ENCODE peak calls at places on chromosomes 6 and 20, in six cellular contexts. Q is H1, S is prostate gland, X is esophagus muscularis mucosa, R is HCT116, J is HepG2. H is an unnamed sample.
A peak's percentile ranks its signal among the peaks of the same experiment; 100 is the strongest.

GRCh38 chr20:36893801-36894200 is 17.9 kb downstream of the TLDC2 start:
- DNase-seq in Q (no peak), S (no peak), X (no peak), R (no peak), J (no peak), H (no peak)

GRCh38 chr6:55448446-55448845 is 121.2 kb downstream of the GFRAL start:
- DNase-seq in Q (no peak), S (no peak), X (no peak), R (no peak), J (no peak), H (no peak)

GRCh38 chr20:11766961-11767360 is 150.7 kb upstream of the BTBD3 start:
- DNase-seq in Q (no peak), S (no peak), X (no peak), R (no peak), J (no peak), H (no peak)

GRCh38 chr20:34573541-34573940 is 15.0 kb downstream of the MAP1LC3A start:
- DNase-seq in Q (no peak), S (no peak), X (no peak), R (no peak), J (no peak), H (peak; percentile 45)

GRCh38 chr20:1934162-1934561 is 39.0 kb downstream of the SIRPA start:
- DNase-seq in Q (no peak), S (no peak), X (no peak), R (no peak), J (no peak), H (no peak)

GRCh38 chr6:57305754-57306153 is 11.7 kb upstream of the PRIM2 start:
- DNase-seq in Q (no peak), S (no peak), X (no peak), R (no peak), J (no peak), H (no peak)

GRCh38 chr20:22830138-22830537 is 205.0 kb upstream of the SSTR4 start:
- DNase-seq in Q (no peak), S (no peak), X (no peak), R (no peak), J (no peak), H (no peak)

GRCh38 chr6:23106951-23107350 is 537.6 kb downstream of the HDGFL1 start:
- DNase-seq in Q (no peak), S (no peak), X (no peak), R (no peak), J (no peak), H (no peak)

GRCh38 chr20:39356913-39357312 is 394.8 kb downstream of the DHX35 start:
- DNase-seq in Q (no peak), S (no peak), X (peak; percentile 29), R (no peak), J (no peak), H (no peak)

GRCh38 chr6:79117752-79118151 is 39.7 kb upstream of the PHIP start:
- DNase-seq in Q (no peak), S (no peak), X (no peak), R (no peak), J (no peak), H (no peak)

GRCh38 chr6:163580311-163581030 is 166.0 kb downstream of the QKI start:
- DNase-seq in Q (no peak), S (no peak), X (no peak), R (no peak), J (no peak), H (no peak)

GRCh38 chr6:128600397-128600951 is 80.1 kb upstream of the PTPRK start:
- DNase-seq in Q (no peak), S (no peak), X (no peak), R (no peak), J (no peak), H (no peak)

GRCh38 chr6:136317023-136317649 is 27.5 kb upstream of the BCLAF1 start:
- DNase-seq in Q (no peak), S (peak; percentile 67), X (no peak), R (peak; percentile 71), J (peak; percentile 62), H (no peak)

GRCh38 chr6:3139090-3139903 is 18.0 kb downstream of the TUBB2A start:
- DNase-seq in Q (no peak), S (peak; percentile 85), X (no peak), R (no peak), J (peak; percentile 98), H (peak; percentile 79)

GRCh38 chr20:23163562-23163961 is 77.4 kb upstream of the CD93 start:
- DNase-seq in Q (peak; percentile 33), S (no peak), X (peak; percentile 81), R (no peak), J (no peak), H (no peak)

GRCh38 chr20:23628402-23629016 is 9.2 kb downstream of the CST3 start:
- DNase-seq in Q (no peak), S (no peak), X (peak; percentile 75), R (no peak), J (no peak), H (no peak)

GRCh38 chr6:13446371-13446770 is 41.0 kb downstream of the GFOD1 start:
- DNase-seq in Q (no peak), S (no peak), X (no peak), R (no peak), J (no peak), H (no peak)

GRCh38 chr6:81614292-81614691 is 138.2 kb downstream of the TENT5A start:
- DNase-seq in Q (no peak), S (no peak), X (no peak), R (no peak), J (peak; percentile 13), H (no peak)

GRCh38 chr6:19032486-19033295 is 645.5 kb downstream of the RNF144B start:
- DNase-seq in Q (no peak), S (no peak), X (no peak), R (no peak), J (no peak), H (no peak)

GRCh38 chr6:134065706-134066105 is 13.3 kb upstream of the SLC2A12 start:
- DNase-seq in Q (no peak), S (no peak), X (no peak), R (peak; percentile 32), J (peak; percentile 30), H (no peak)

GRCh38 chr6:56862415-56863175 is 92.3 kb upstream of the BEND6 start:
- DNase-seq in Q (no peak), S (no peak), X (no peak), R (no peak), J (no peak), H (no peak)

GRCh38 chr6:107458687-107459282 is 579 bp downstream of the PDSS2 start:
- DNase-seq in Q (no peak), S (peak; percentile 13), X (no peak), R (no peak), J (peak; percentile 25), H (no peak)

GRCh38 chr6:66772785-66773184 is 1065.8 kb upstream of the EYS start:
- DNase-seq in Q (no peak), S (no peak), X (no peak), R (no peak), J (no peak), H (no peak)

GRCh38 chr6:135159531-135159930 is 21.6 kb upstream of the MYB start:
- DNase-seq in Q (no peak), S (no peak), X (no peak), R (no peak), J (no peak), H (no peak)

GRCh38 chr6:101605874-101606273 is 212.4 kb downstream of the GRIK2 start:
- DNase-seq in Q (no peak), S (no peak), X (no peak), R (peak; percentile 58), J (no peak), H (no peak)

GRCh38 chr20:4053516-4053919 is 38.2 kb upstream of the RNF24 start:
- DNase-seq in Q (no peak), S (no peak), X (no peak), R (no peak), J (no peak), H (no peak)

GRCh38 chr6:28725890-28726348 is 197.9 kb downstream of the TRIM27 start:
- DNase-seq in Q (peak; percentile 80), S (no peak), X (peak; percentile 14), R (no peak), J (peak; percentile 25), H (no peak)

GRCh38 chr6:156912431-156912830 is 135.3 kb downstream of the ARID1B start:
- DNase-seq in Q (no peak), S (no peak), X (no peak), R (no peak), J (no peak), H (no peak)

GRCh38 chr6:79984261-79984660 is 20.2 kb upstream of the TTK start:
- DNase-seq in Q (no peak), S (peak; percentile 6), X (no peak), R (peak; percentile 16), J (peak; percentile 14), H (no peak)

GRCh38 chr20:7196481-7196880 is 429.0 kb downstream of the BMP2 start:
- DNase-seq in Q (no peak), S (no peak), X (no peak), R (no peak), J (no peak), H (no peak)

DNA sequence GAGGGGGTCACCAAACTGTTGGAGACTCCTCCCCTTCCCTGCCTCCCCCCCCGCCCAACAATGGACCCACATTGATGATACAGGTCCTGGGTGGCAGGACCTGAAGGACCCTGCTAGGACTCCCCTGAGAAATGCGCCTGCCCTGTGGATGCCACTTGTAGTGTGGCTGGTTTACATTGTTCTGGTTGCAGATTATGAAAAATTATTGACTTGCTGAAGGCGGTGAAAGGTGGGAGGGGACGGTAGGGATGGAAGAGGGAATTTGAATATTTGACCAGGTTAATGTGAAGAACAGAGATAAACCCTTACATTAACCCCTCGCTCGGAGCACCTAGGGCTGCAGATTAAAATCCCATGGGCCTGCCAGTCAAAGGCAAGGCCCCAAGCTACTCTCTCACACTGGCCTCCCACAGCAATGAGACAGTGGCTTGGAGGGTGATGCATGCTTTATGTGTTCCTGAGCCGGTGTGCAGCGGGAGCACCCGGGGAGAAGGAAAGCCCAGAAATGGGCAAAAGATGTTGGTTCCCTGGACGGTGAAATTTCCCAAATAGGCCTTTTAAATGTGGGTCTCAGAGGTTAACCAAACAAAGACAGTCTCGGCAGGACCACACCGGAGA is 2.4 kb downstream of the FOXF2 start:
- DNase-seq in Q (no peak), S (no peak), X (no peak), R (no peak), J (no peak), H (peak; percentile 60)
- TF ChIP-seq POLR2AphosphoS5 in Q (no peak), S (no peak), X (peak; percentile 76), R (no peak), J (no peak), H (no peak)

GRCh38 chr6:43186019-43186418 is 4.0 kb downstream of the CUL9 start:
- DNase-seq in Q (no peak), S (no peak), X (no peak), R (no peak), J (no peak), H (peak; percentile 50)
- H3K36me3 ChIP-seq in Q (no peaks in the 10 kb centered on the region), S (no peaks in the 10 kb centered on the region), X (peaks cover 11% of the 10 kb centered on the region), R (peaks cover 7% of the 10 kb centered on the region), J (peaks cover 6% of the 10 kb centered on the region), H (peaks cover 46% of the 10 kb centered on the region)

DNA sequence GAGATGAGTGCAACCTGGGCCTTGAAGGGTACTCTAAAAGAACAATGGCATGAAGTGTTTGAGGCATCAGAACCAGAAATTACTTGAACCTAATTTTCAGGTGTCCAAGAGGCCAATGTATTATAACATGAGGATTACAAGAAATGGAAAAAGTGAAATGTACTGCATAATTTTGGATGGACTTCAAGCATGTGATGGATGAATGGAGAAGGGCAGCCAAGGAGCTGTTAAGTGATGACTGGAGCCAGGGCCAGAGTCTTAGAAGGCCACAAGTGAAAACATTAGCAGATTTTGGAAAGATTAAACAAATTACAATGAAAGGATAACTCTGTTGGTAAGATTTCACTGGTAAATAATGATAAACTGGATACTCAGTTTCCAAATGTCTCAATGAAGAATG is 738.2 kb downstream of the CD109 start:
- DNase-seq in Q (no peak), S (no peak), X (no peak), R (no peak), J (no peak), H (no peak)
- TF ChIP-seq POLR2AphosphoS5 in Q (no peak), S (no peak), X (peak; percentile 29), R (no peak), J (no peak), H (no peak)

GRCh38 chr6:47772359-47772758 is 9.5 kb upstream of the OPN5 start:
- DNase-seq in Q (no peak), S (no peak), X (no peak), R (no peak), J (no peak), H (no peak)
- H3K36me3 ChIP-seq in Q (no peaks in the 10 kb centered on the region), S (no peaks in the 10 kb centered on the region), X (no peaks in the 10 kb centered on the region), R (no peaks in the 10 kb centered on the region), J (no peaks in the 10 kb centered on the region), H (no peaks in the 10 kb centered on the region)

H was measured in suprapubic skin.